ENCODE peak calls at places on chromosomes 3 and 15, in nine cellular contexts. Q is fibroblast of mammary gland, L is progenitor cell of endocrine pancreas, J is GM20000, B is RKO, Y is amniotic stem cell, O is adipocyte, K is NCI-H1092 treated with DMSO at 0.1 percent for 48 hours, X is HT1080. E is an unnamed sample.
A peak's percentile ranks its signal among the peaks of the same experiment; 100 is the strongest.

GRCh38 chr15:60128000-60128376 is 123.9 kb downstream of the FOXB1 start:
- DNase-seq in Q (peak; percentile 33), L (no peak), J (no peak), B (peak; percentile 21), Y (no peak), O (no peak), K (no peak), X (peak; percentile 34), E (no peak)

GRCh38 chr15:77611767-77612166 is 20.9 kb downstream of the LINGO1 start:
- DNase-seq in Q (no peak), L (no peak), J (no peak), B (no peak), Y (no peak), O (no peak), K (no peak), X (peak; percentile 22), E (no peak)

GRCh38 chr3:121552379-121552778 is 6.6 kb upstream of the POLQ start:
- DNase-seq in Q (no peak), L (no peak), J (no peak), B (no peak), Y (no peak), O (no peak), K (no peak), X (no peak), E (no peak)

GRCh38 chr3:188439080-188439479 is 285.1 kb downstream of the LPP start:
- DNase-seq in Q (no peak), L (no peak), J (peak; percentile 13), B (no peak), Y (no peak), O (no peak), K (no peak), X (peak; percentile 43), E (no peak)

GRCh38 chr3:127629462-127630403 is 748 bp downstream of the PODXL2 start:
- DNase-seq in Q (no peak), L (no peak), J (peak; percentile 42), B (peak; percentile 53), Y (no peak), O (peak; percentile 16), K (peak; percentile 46), X (no peak), E (peak; percentile 54)

GRCh38 chr3:162295323-162295983 is 798.8 kb downstream of the OTOL1 start:
- DNase-seq in Q (peak; percentile 93), L (no peak), J (no peak), B (peak; percentile 83), Y (peak; percentile 76), O (peak; percentile 72), K (no peak), X (peak; percentile 95), E (no peak)

GRCh38 chr15:98904466-98905048 is 103.0 kb downstream of the PGPEP1L start:
- DNase-seq in Q (peak; percentile 80), L (no peak), J (peak; percentile 54), B (peak; percentile 33), Y (no peak), O (peak; percentile 72), K (no peak), X (peak; percentile 41), E (no peak)

GRCh38 chr15:70703483-70703882 is 59.9 kb downstream of the UACA start:
- DNase-seq in Q (peak; percentile 24), L (no peak), J (no peak), B (no peak), Y (no peak), O (peak; percentile 33), K (no peak), X (no peak), E (no peak)

GRCh38 chr3:42683875-42684593 is 1.3 kb upstream of the KLHL40 start:
- DNase-seq in Q (peak; percentile 98), L (no peak), J (no peak), B (peak; percentile 97), Y (peak; percentile 82), O (peak; percentile 87), K (no peak), X (peak; percentile 86), E (no peak)

GRCh38 chr3:49653016-49653415 is 21.1 kb upstream of the APEH start:
- DNase-seq in Q (no peak), L (no peak), J (no peak), B (no peak), Y (no peak), O (no peak), K (no peak), X (no peak), E (no peak)

GRCh38 chr3:183377307-183377959 is 51.0 kb downstream of the MCF2L2 start:
- DNase-seq in Q (peak; percentile 22), L (no peak), J (no peak), B (no peak), Y (no peak), O (no peak), K (no peak), X (peak; percentile 50), E (peak; percentile 96)

GRCh38 chr15:39579487-39580116 is 1.3 kb upstream of the THBS1 start:
- DNase-seq in Q (peak; percentile 91), L (peak; percentile 30), J (no peak), B (peak; percentile 53), Y (no peak), O (peak; percentile 88), K (peak; percentile 24), X (peak; percentile 70), E (no peak)

GRCh38 chr3:190366145-190366544 is 21.8 kb upstream of the CLDN16 start:
- DNase-seq in Q (no peak), L (no peak), J (no peak), B (no peak), Y (no peak), O (peak; percentile 21), K (no peak), X (peak; percentile 73), E (no peak)

GRCh38 chr3:78912217-78912616 is 855.6 kb downstream of the ROBO1 start:
- DNase-seq in Q (no peak), L (no peak), J (no peak), B (no peak), Y (no peak), O (no peak), K (peak; percentile 26), X (no peak), E (peak; percentile 80)

GRCh38 chr3:13234155-13234505 is 160.9 kb upstream of the IQSEC1 start:
- DNase-seq in Q (no peak), L (no peak), J (no peak), B (no peak), Y (no peak), O (no peak), K (no peak), X (no peak), E (no peak)

GRCh38 chr15:101045236-101045646 is 126.1 kb downstream of the LRRK1 start:
- DNase-seq in Q (no peak), L (no peak), J (no peak), B (no peak), Y (no peak), O (no peak), K (no peak), X (no peak), E (no peak)

GRCh38 chr3:48268936-48269551 is 28.1 kb downstream of the ZNF589 start:
- DNase-seq in Q (peak; percentile 73), L (no peak), J (no peak), B (no peak), Y (no peak), O (no peak), K (no peak), X (no peak), E (no peak)

GRCh38 chr3:109809513-109809912 is 472.2 kb upstream of the DPPA4 start:
- DNase-seq in Q (no peak), L (no peak), J (no peak), B (no peak), Y (no peak), O (no peak), K (no peak), X (no peak), E (no peak)

GRCh38 chr3:60337421-60337820 is 913.8 kb downstream of the FHIT start:
- DNase-seq in Q (no peak), L (no peak), J (no peak), B (no peak), Y (no peak), O (no peak), K (no peak), X (no peak), E (no peak)

GRCh38 chr3:48960841-48961413 is 29.1 kb upstream of the P4HTM start:
- DNase-seq in Q (peak; percentile 68), L (no peak), J (peak; percentile 42), B (no peak), Y (no peak), O (peak; percentile 80), K (no peak), X (no peak), E (no peak)

GRCh38 chr3:191236635-191237034 is 37.6 kb downstream of the OSTN start:
- DNase-seq in Q (peak; percentile 44), L (no peak), J (no peak), B (no peak), Y (peak; percentile 5), O (peak; percentile 60), K (no peak), X (no peak), E (no peak)

GRCh38 chr3:190686011-190686410 is 172.1 kb downstream of the IL1RAP start:
- DNase-seq in Q (no peak), L (no peak), J (no peak), B (no peak), Y (no peak), O (no peak), K (no peak), X (no peak), E (no peak)

GRCh38 chr3:127255516-127255915 is 32.3 kb downstream of the PRR20G start:
- DNase-seq in Q (no peak), L (no peak), J (no peak), B (no peak), Y (no peak), O (no peak), K (no peak), X (no peak), E (no peak)

GRCh38 chr15:71548317-71548908 is 261.9 kb upstream of the NR2E3 start:
- DNase-seq in Q (no peak), L (no peak), J (no peak), B (no peak), Y (no peak), O (no peak), K (no peak), X (no peak), E (no peak)

GRCh38 chr3:99586680-99587079 is 51.7 kb upstream of the COL8A1 start:
- DNase-seq in Q (peak; percentile 18), L (no peak), J (no peak), B (no peak), Y (no peak), O (peak; percentile 47), K (no peak), X (no peak), E (no peak)

GRCh38 chr3:50862221-50862620 is 187.5 kb downstream of the DOCK3 start:
- DNase-seq in Q (no peak), L (no peak), J (no peak), B (no peak), Y (no peak), O (no peak), K (no peak), X (peak; percentile 37), E (no peak)

GRCh38 chr3:123319760-123320159 is 118.0 kb downstream of the SEC22A start:
- DNase-seq in Q (no peak), L (no peak), J (no peak), B (no peak), Y (no peak), O (no peak), K (no peak), X (no peak), E (no peak)

GRCh38 chr15:43799945-43800285 is at the start of gene SERINC4:
- DNase-seq in Q (no peak), L (no peak), J (no peak), B (no peak), Y (no peak), O (no peak), K (no peak), X (no peak), E (no peak)

GRCh38 chr3:185721970-185722369 is 102.9 kb downstream of the IGF2BP2 start:
- DNase-seq in Q (no peak), L (no peak), J (no peak), B (no peak), Y (no peak), O (no peak), K (no peak), X (no peak), E (no peak)

GRCh38 chr15:58521293-58521991 is 89.7 kb downstream of the LIPC start:
- DNase-seq in Q (peak; percentile 58), L (no peak), J (no peak), B (no peak), Y (no peak), O (peak; percentile 36), K (no peak), X (peak; percentile 80), E (no peak)

GRCh38 chr3:87167634-87168456 is 59.3 kb upstream of the CHMP2B start:
- DNase-seq in Q (peak; percentile 61), L (no peak), J (peak; percentile 28), B (peak; percentile 72), Y (peak; percentile 31), O (peak; percentile 88), K (peak; percentile 38), X (peak; percentile 50), E (peak; percentile 62)

E was measured in NCI-H2081.